ENCODE peak calls at places on chromosomes 3 and 15, in seven cellular contexts. One of them, this sample, is unnamed.

GRCh38 chr15:92617197-92618037 is 38.2 kb downstream of the FAM174B start:
- DNase-seq in A549: peak
- DNase-seq in small intestine: peak
- DNase-seq in lung: peak
- DNase-seq in left ventricle myocardium inferior: peak
- DNase-seq in breast epithelium: peak
- DNase-seq in uterus: peak
- DNase-seq in this sample: peak

GRCh38 chr3:182979719-182980191 is 583 bp downstream of the DCUN1D1 start:
- DNase-seq in breast epithelium: no peak
- DNase-seq in lung: no peak
- DNase-seq in uterus: peak
- DNase-seq in small intestine: peak
- DNase-seq in left ventricle myocardium inferior: no peak
- DNase-seq in A549: peak
- DNase-seq in this sample: no peak

GRCh38 chr3:56795097-56795806 is 6.5 kb downstream of the ARHGEF3 start:
- DNase-seq in breast epithelium: no peak
- DNase-seq in small intestine: no peak
- DNase-seq in uterus: no peak
- DNase-seq in A549: no peak
- DNase-seq in left ventricle myocardium inferior: no peak
- DNase-seq in lung: peak
- DNase-seq in this sample: no peak

GRCh38 chr3:127153506-127153815 is 39.5 kb upstream of the PRR23E start:
- DNase-seq in A549: no peak
- DNase-seq in uterus: peak
- DNase-seq in left ventricle myocardium inferior: no peak
- DNase-seq in lung: no peak
- DNase-seq in breast epithelium: no peak
- DNase-seq in small intestine: no peak
- DNase-seq in this sample: peak

GRCh38 chr15:44719293-44719999 is 8.1 kb downstream of the B2M start:
- DNase-seq in A549: no peak
- DNase-seq in uterus: no peak
- DNase-seq in breast epithelium: no peak
- DNase-seq in lung: no peak
- DNase-seq in small intestine: peak
- DNase-seq in left ventricle myocardium inferior: no peak
- DNase-seq in this sample: no peak

GRCh38 chr3:8576841-8577553 is 67.6 kb downstream of the SSUH2 start:
- DNase-seq in small intestine: no peak
- DNase-seq in lung: no peak
- DNase-seq in breast epithelium: no peak
- DNase-seq in A549: no peak
- DNase-seq in uterus: no peak
- DNase-seq in left ventricle myocardium inferior: no peak
- DNase-seq in this sample: no peak

GRCh38 chr15:52679232-52680040 is at the start of gene ATOSA:
- DNase-seq in left ventricle myocardium inferior: peak
- DNase-seq in small intestine: peak
- DNase-seq in breast epithelium: peak
- DNase-seq in A549: peak
- DNase-seq in lung: peak
- DNase-seq in uterus: peak
- DNase-seq in this sample: peak

GRCh38 chr15:91572110-91572509 is 281.4 kb upstream of the SLCO3A1 start:
- DNase-seq in A549: no peak
- DNase-seq in lung: peak
- DNase-seq in left ventricle myocardium inferior: no peak
- DNase-seq in uterus: peak
- DNase-seq in breast epithelium: peak
- DNase-seq in small intestine: no peak
- DNase-seq in this sample: no peak

GRCh38 chr3:49787536-49787935 is 1.2 kb upstream of the IP6K1 start:
- DNase-seq in A549: no peak
- DNase-seq in lung: no peak
- DNase-seq in uterus: no peak
- DNase-seq in breast epithelium: no peak
- DNase-seq in left ventricle myocardium inferior: no peak
- DNase-seq in small intestine: no peak
- DNase-seq in this sample: peak

GRCh38 chr3:82978368-82978767 is 1216.9 kb upstream of the GBE1 start:
- DNase-seq in lung: no peak
- DNase-seq in breast epithelium: no peak
- DNase-seq in A549: no peak
- DNase-seq in uterus: no peak
- DNase-seq in left ventricle myocardium inferior: no peak
- DNase-seq in small intestine: no peak
- DNase-seq in this sample: no peak

GRCh38 chr15:52066842-52067544 is 45.6 kb downstream of the BCL2L10 start:
- DNase-seq in lung: no peak
- DNase-seq in A549: no peak
- DNase-seq in breast epithelium: no peak
- DNase-seq in small intestine: peak
- DNase-seq in uterus: no peak
- DNase-seq in left ventricle myocardium inferior: no peak
- DNase-seq in this sample: no peak

GRCh38 chr3:36944012-36944640 is 728 bp downstream of the TRANK1 start:
- DNase-seq in uterus: peak
- DNase-seq in A549: peak
- DNase-seq in breast epithelium: peak
- DNase-seq in lung: peak
- DNase-seq in left ventricle myocardium inferior: peak
- DNase-seq in small intestine: peak
- DNase-seq in this sample: peak

GRCh38 chr3:50139718-50140423 is 15.3 kb upstream of the SEMA3F start:
- DNase-seq in small intestine: no peak
- DNase-seq in breast epithelium: no peak
- DNase-seq in uterus: no peak
- DNase-seq in A549: no peak
- DNase-seq in left ventricle myocardium inferior: no peak
- DNase-seq in lung: no peak
- DNase-seq in this sample: no peak

GRCh38 chr3:114558271-114558670 is 264.4 kb downstream of the TIGIT start:
- DNase-seq in left ventricle myocardium inferior: no peak
- DNase-seq in breast epithelium: no peak
- DNase-seq in small intestine: no peak
- DNase-seq in uterus: no peak
- DNase-seq in A549: no peak
- DNase-seq in lung: no peak
- DNase-seq in this sample: no peak

GRCh38 chr3:46881819-46882376 is 4.4 kb downstream of the PTH1R start:
- DNase-seq in left ventricle myocardium inferior: peak
- DNase-seq in uterus: peak
- DNase-seq in small intestine: no peak
- DNase-seq in A549: no peak
- DNase-seq in breast epithelium: no peak
- DNase-seq in lung: no peak
- DNase-seq in this sample: no peak

GRCh38 chr3:31300802-31301443 is 231.8 kb upstream of the STT3B start:
- DNase-seq in A549: no peak
- DNase-seq in uterus: no peak
- DNase-seq in breast epithelium: no peak
- DNase-seq in small intestine: peak
- DNase-seq in left ventricle myocardium inferior: no peak
- DNase-seq in lung: no peak
- DNase-seq in this sample: no peak

GRCh38 chr3:156668073-156668763 is 6.2 kb upstream of the TIPARP start:
- DNase-seq in breast epithelium: no peak
- DNase-seq in uterus: no peak
- DNase-seq in left ventricle myocardium inferior: no peak
- DNase-seq in lung: peak
- DNase-seq in A549: no peak
- DNase-seq in small intestine: peak
- DNase-seq in this sample: no peak

GRCh38 chr3:17901893-17902292 is 159.5 kb upstream of the TBC1D5 start:
- DNase-seq in left ventricle myocardium inferior: no peak
- DNase-seq in uterus: no peak
- DNase-seq in lung: no peak
- DNase-seq in A549: no peak
- DNase-seq in small intestine: no peak
- DNase-seq in breast epithelium: no peak
- DNase-seq in this sample: no peak

DNA sequence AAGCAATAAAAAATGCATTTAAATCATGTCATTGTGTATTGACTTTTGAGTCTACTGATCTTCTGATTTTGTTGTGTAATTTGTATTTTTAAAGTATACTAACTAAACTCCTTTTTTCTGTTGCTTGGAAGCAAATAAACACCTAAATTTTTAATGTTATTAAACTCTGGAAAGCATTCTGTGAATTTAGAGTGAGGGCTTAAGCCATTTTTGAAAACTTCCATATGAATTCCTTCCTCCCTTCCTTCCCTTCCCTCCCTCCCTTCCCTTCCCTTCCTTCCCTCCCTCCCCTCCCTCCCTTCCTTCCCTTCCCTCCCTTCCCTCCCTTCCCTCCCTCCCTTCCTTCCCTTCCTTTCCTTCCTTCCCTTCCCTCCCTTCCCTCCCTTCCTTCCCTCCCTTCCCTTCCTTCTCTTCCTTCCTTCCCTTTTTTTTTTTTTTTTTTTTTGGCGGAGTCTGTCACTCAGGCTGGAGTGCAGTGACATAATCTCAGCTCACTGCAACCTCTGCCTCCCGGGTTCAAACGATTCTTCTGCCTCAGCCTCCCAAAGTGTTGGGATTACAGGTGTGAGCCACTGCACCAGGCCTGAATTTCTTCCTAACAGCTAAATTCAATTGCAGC is 56.6 kb upstream of the SENP5 start:
- DNase-seq in breast epithelium: no peak
- DNase-seq in lung: no peak
- DNase-seq in left ventricle myocardium inferior: no peak
- DNase-seq in uterus: no peak
- DNase-seq in small intestine: no peak
- DNase-seq in A549: no peak
- DNase-seq in this sample: no peak
- H3K27ac ChIP-seq in breast epithelium: no peak
- H3K27ac ChIP-seq in lung: no peak
- H3K27ac ChIP-seq in left ventricle myocardium inferior: no peak
- H3K27ac ChIP-seq in uterus: no peak
- H3K27ac ChIP-seq in small intestine: no peak
- H3K27ac ChIP-seq in A549: no peak
- H3K27ac ChIP-seq in this sample: no peak

GRCh38 chr15:84725001-84725491 is 9.1 kb upstream of the SEC11A start:
- DNase-seq in breast epithelium: no peak
- DNase-seq in A549: no peak
- DNase-seq in lung: no peak
- DNase-seq in small intestine: no peak
- DNase-seq in uterus: no peak
- DNase-seq in left ventricle myocardium inferior: no peak
- DNase-seq in this sample: no peak
- H3K27ac ChIP-seq in breast epithelium: no peak
- H3K27ac ChIP-seq in A549: no peak
- H3K27ac ChIP-seq in lung: peak
- H3K27ac ChIP-seq in small intestine: peak
- H3K27ac ChIP-seq in uterus: peak
- H3K27ac ChIP-seq in left ventricle myocardium inferior: peak
- H3K27ac ChIP-seq in this sample: no peak

DNA sequence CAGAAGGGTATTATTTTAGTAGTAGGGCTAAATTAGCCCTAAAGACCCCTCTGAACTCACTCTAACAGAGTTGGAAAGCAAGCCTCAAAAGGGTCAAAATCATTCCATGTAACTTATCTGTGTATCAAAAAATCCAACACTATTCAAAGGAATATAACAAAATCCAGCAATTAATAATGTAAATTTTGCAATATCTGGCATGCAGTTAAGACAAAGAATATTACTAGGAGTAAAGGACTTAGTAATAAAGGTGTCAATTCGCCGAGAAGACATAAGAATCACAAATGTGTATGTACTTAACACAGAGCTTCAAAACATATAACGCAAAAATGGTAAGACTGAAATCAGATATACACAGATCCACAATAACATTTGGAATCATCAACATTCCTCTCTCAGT is 71.2 kb upstream of the PFN2 start:
- DNase-seq in lung: no peak
- DNase-seq in breast epithelium: no peak
- DNase-seq in A549: no peak
- DNase-seq in left ventricle myocardium inferior: no peak
- DNase-seq in uterus: no peak
- DNase-seq in small intestine: no peak
- DNase-seq in this sample: no peak
- H3K27ac ChIP-seq in lung: no peak
- H3K27ac ChIP-seq in breast epithelium: no peak
- H3K27ac ChIP-seq in A549: no peak
- H3K27ac ChIP-seq in left ventricle myocardium inferior: no peak
- H3K27ac ChIP-seq in uterus: no peak
- H3K27ac ChIP-seq in small intestine: no peak
- H3K27ac ChIP-seq in this sample: no peak

GRCh38 chr3:43073836-43074220 is 32.1 kb downstream of the POMGNT2 start:
- DNase-seq in uterus: no peak
- DNase-seq in breast epithelium: no peak
- DNase-seq in A549: no peak
- DNase-seq in small intestine: no peak
- DNase-seq in left ventricle myocardium inferior: no peak
- DNase-seq in lung: no peak
- DNase-seq in this sample: no peak

GRCh38 chr3:43076857-43077256 is 29.0 kb downstream of the POMGNT2 start:
- DNase-seq in uterus: no peak
- DNase-seq in lung: no peak
- DNase-seq in left ventricle myocardium inferior: no peak
- DNase-seq in A549: no peak
- DNase-seq in breast epithelium: no peak
- DNase-seq in small intestine: no peak
- DNase-seq in this sample: no peak

GRCh38 chr3:43075904-43076661 is 29.8 kb downstream of the POMGNT2 start:
- DNase-seq in left ventricle myocardium inferior: no peak
- DNase-seq in uterus: no peak
- DNase-seq in breast epithelium: no peak
- DNase-seq in small intestine: no peak
- DNase-seq in lung: no peak
- DNase-seq in A549: no peak
- DNase-seq in this sample: no peak

GRCh38 chr3:43074482-43074881 is 31.4 kb downstream of the POMGNT2 start:
- DNase-seq in small intestine: no peak
- DNase-seq in breast epithelium: no peak
- DNase-seq in A549: no peak
- DNase-seq in lung: no peak
- DNase-seq in uterus: no peak
- DNase-seq in left ventricle myocardium inferior: no peak
- DNase-seq in this sample: no peak

DNA sequence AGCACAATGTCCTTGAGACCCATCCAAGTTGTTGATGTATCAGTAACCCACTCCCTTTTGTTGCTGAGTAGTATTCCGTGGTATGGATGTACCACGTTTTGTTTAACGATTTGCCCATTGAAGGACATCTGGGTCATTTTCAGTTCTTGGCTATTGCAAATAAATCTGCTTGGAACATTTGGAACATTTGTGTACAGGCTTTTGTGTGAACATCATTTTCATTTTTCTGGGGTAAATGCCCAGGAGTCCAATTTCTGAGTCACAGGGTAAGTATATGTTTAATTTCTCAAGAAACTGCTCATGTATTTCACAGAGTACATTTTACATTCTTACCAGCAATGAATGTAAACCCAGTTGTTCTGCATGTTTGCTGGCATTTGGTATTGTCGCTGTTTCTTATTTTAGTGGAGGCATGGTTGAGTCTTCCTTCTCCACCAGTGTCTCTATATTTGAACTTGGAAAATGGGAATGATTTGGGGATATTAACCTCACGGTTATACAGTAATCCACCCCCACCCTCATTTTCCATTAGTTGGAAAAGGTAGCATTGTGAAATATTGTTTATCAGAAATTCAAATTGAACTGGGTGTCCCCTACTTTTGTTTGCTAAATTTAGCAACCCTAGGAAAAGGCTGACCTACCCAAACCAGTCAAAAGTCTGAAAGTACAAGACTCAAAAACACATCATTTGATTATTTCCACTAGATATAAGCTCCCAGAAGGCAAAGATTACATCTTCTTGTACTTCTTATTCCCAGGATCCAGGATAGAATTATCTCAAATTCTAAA is 30.8 kb downstream of the POMGNT2 start:
- DNase-seq in uterus: no peak
- DNase-seq in small intestine: no peak
- DNase-seq in left ventricle myocardium inferior: no peak
- DNase-seq in breast epithelium: no peak
- DNase-seq in lung: no peak
- DNase-seq in A549: no peak
- DNase-seq in this sample: no peak
- H3K27ac ChIP-seq in uterus: peak
- H3K27ac ChIP-seq in small intestine: no peak
- H3K27ac ChIP-seq in left ventricle myocardium inferior: no peak
- H3K27ac ChIP-seq in breast epithelium: no peak
- H3K27ac ChIP-seq in lung: no peak
- H3K27ac ChIP-seq in A549: no peak
- H3K27ac ChIP-seq in this sample: no peak

This sample was measured in suprapubic skin.